ENCODE peak calls at places on chromosomes 6 and 20, in nine cellular contexts. One of them, this sample, is unnamed.

GRCh38 chr6:29826271-29826670 is 1.4 kb upstream of the HLA-G start:
- DNase-seq in GM13977: no peak
- DNase-seq in HEK293T: no peak
- DNase-seq in NCI-H1417 treated with DMSO at 0.1 percent for 48 hours: no peak
- DNase-seq in T-helper 17 cell: no peak
- DNase-seq in stimulated activated naive CD8-positive, alpha-beta T cell treated with anti-CD3 and anti-CD28 coated beads, Interleukin-15, amount 100 ng/mL, for 72 hours: no peak
- DNase-seq in NCI-H146: no peak
- DNase-seq in CD4-positive, alpha-beta T cell: no peak
- DNase-seq in heart left ventricle: no peak
- DNase-seq in this sample: no peak

GRCh38 chr20:23159256-23159922 is 73.3 kb upstream of the CD93 start:
- DNase-seq in GM13977: no peak
- DNase-seq in HEK293T: no peak
- DNase-seq in NCI-H1417 treated with DMSO at 0.1 percent for 48 hours: no peak
- DNase-seq in T-helper 17 cell: no peak
- DNase-seq in stimulated activated naive CD8-positive, alpha-beta T cell treated with anti-CD3 and anti-CD28 coated beads, Interleukin-15, amount 100 ng/mL, for 72 hours: no peak
- DNase-seq in NCI-H146: peak
- DNase-seq in CD4-positive, alpha-beta T cell: no peak
- DNase-seq in heart left ventricle: peak
- DNase-seq in this sample: no peak

GRCh38 chr6:39465539-39465938 is 143.0 kb upstream of the KCNK16 start:
- DNase-seq in GM13977: no peak
- DNase-seq in HEK293T: no peak
- DNase-seq in NCI-H1417 treated with DMSO at 0.1 percent for 48 hours: no peak
- DNase-seq in T-helper 17 cell: no peak
- DNase-seq in stimulated activated naive CD8-positive, alpha-beta T cell treated with anti-CD3 and anti-CD28 coated beads, Interleukin-15, amount 100 ng/mL, for 72 hours: no peak
- DNase-seq in NCI-H146: no peak
- DNase-seq in CD4-positive, alpha-beta T cell: no peak
- DNase-seq in heart left ventricle: no peak
- DNase-seq in this sample: no peak

GRCh38 chr6:130933712-130934200 is 106.5 kb downstream of the SMLR1 start:
- DNase-seq in GM13977: no peak
- DNase-seq in HEK293T: no peak
- DNase-seq in NCI-H1417 treated with DMSO at 0.1 percent for 48 hours: no peak
- DNase-seq in T-helper 17 cell: no peak
- DNase-seq in stimulated activated naive CD8-positive, alpha-beta T cell treated with anti-CD3 and anti-CD28 coated beads, Interleukin-15, amount 100 ng/mL, for 72 hours: no peak
- DNase-seq in NCI-H146: peak
- DNase-seq in CD4-positive, alpha-beta T cell: no peak
- DNase-seq in heart left ventricle: no peak
- DNase-seq in this sample: no peak

GRCh38 chr6:11947569-11947968 is 64.5 kb upstream of the HIVEP1 start:
- DNase-seq in GM13977: no peak
- DNase-seq in HEK293T: no peak
- DNase-seq in NCI-H1417 treated with DMSO at 0.1 percent for 48 hours: no peak
- DNase-seq in T-helper 17 cell: no peak
- DNase-seq in stimulated activated naive CD8-positive, alpha-beta T cell treated with anti-CD3 and anti-CD28 coated beads, Interleukin-15, amount 100 ng/mL, for 72 hours: no peak
- DNase-seq in NCI-H146: no peak
- DNase-seq in CD4-positive, alpha-beta T cell: no peak
- DNase-seq in heart left ventricle: no peak
- DNase-seq in this sample: no peak

GRCh38 chr20:5741089-5741488 is 9.1 kb upstream of the SHLD1 start:
- DNase-seq in GM13977: no peak
- DNase-seq in HEK293T: no peak
- DNase-seq in NCI-H1417 treated with DMSO at 0.1 percent for 48 hours: no peak
- DNase-seq in T-helper 17 cell: no peak
- DNase-seq in stimulated activated naive CD8-positive, alpha-beta T cell treated with anti-CD3 and anti-CD28 coated beads, Interleukin-15, amount 100 ng/mL, for 72 hours: no peak
- DNase-seq in NCI-H146: no peak
- DNase-seq in CD4-positive, alpha-beta T cell: no peak
- DNase-seq in heart left ventricle: no peak
- DNase-seq in this sample: no peak

GRCh38 chr6:52418606-52419005 is 1.5 kb upstream of the EFHC1 start:
- DNase-seq in GM13977: no peak
- DNase-seq in HEK293T: no peak
- DNase-seq in NCI-H1417 treated with DMSO at 0.1 percent for 48 hours: no peak
- DNase-seq in T-helper 17 cell: no peak
- DNase-seq in stimulated activated naive CD8-positive, alpha-beta T cell treated with anti-CD3 and anti-CD28 coated beads, Interleukin-15, amount 100 ng/mL, for 72 hours: no peak
- DNase-seq in NCI-H146: no peak
- DNase-seq in CD4-positive, alpha-beta T cell: no peak
- DNase-seq in heart left ventricle: no peak
- DNase-seq in this sample: no peak

GRCh38 chr6:30981942-30982772 is 1.4 kb upstream of the MUC21 start:
- DNase-seq in GM13977: no peak
- DNase-seq in HEK293T: peak
- DNase-seq in NCI-H1417 treated with DMSO at 0.1 percent for 48 hours: no peak
- DNase-seq in T-helper 17 cell: no peak
- DNase-seq in stimulated activated naive CD8-positive, alpha-beta T cell treated with anti-CD3 and anti-CD28 coated beads, Interleukin-15, amount 100 ng/mL, for 72 hours: no peak
- DNase-seq in NCI-H146: no peak
- DNase-seq in CD4-positive, alpha-beta T cell: no peak
- DNase-seq in heart left ventricle: peak
- DNase-seq in this sample: peak